ENCODE peak calls at places on chromosomes 5 and 9, in six cellular contexts. K is K562, R is GM12878, P is H1, Y is HepG2, B is GM12891. L is an unnamed sample.

GRCh38 chr9:131546336-131547084 is 1.2 kb downstream of the PRRT1B start:
- DNase-seq in K (no peak), B (no peak), P (peak; percentile 70), R (no peak), Y (peak; percentile 68), L (no peak)

GRCh38 chr9:124818431-124819281 is 34.6 kb upstream of the WDR38 start:
- DNase-seq in K (peak; percentile 44), Y (peak; percentile 90), P (no peak), R (no peak), B (no peak), L (peak; percentile 43)

GRCh38 chr5:140840978-140841962 is at the start of gene PCDHA8:
- DNase-seq in Y (peak; percentile 48), R (no peak), K (peak; percentile 10), B (no peak), P (peak; percentile 84), L (no peak)

GRCh38 chr9:127966416-127967150 is 14.2 kb downstream of the EEIG1 start:
- DNase-seq in Y (no peak), R (no peak), K (no peak), P (no peak), B (no peak), L (no peak)

GRCh38 chr5:53418844-53419243 is 61.6 kb upstream of the FST start:
- DNase-seq in P (no peak), B (no peak), R (no peak), K (no peak), Y (no peak), L (no peak)

GRCh38 chr5:150778517-150779396 is at the start of gene SMIM3:
- DNase-seq in R (no peak), Y (peak; percentile 47), K (peak; percentile 82), P (peak; percentile 86), B (no peak), L (no peak)

GRCh38 chr5:157172408-157172807 is 6.3 kb upstream of the GARIN3 start:
- DNase-seq in B (peak; percentile 35), Y (no peak), P (no peak), R (peak; percentile 98), K (no peak), L (peak; percentile 45)

GRCh38 chr9:120438111-120438510 is 141.9 kb downstream of the CDK5RAP2 start:
- DNase-seq in Y (no peak), P (no peak), B (no peak), R (no peak), K (no peak), L (no peak)

GRCh38 chr5:135979510-135979909 is 24.7 kb upstream of the LECT2 start:
- DNase-seq in Y (no peak), P (no peak), R (no peak), K (no peak), B (no peak), L (no peak)

GRCh38 chr5:155200608-155201007 is 187.1 kb downstream of the KIF4B start:
- DNase-seq in K (no peak), Y (no peak), R (no peak), B (no peak), P (no peak), L (no peak)

GRCh38 chr5:173383711-173384110 is 55.5 kb upstream of the STC2 start:
- DNase-seq in B (no peak), K (no peak), R (no peak), P (no peak), Y (no peak), L (no peak)

GRCh38 chr5:141503699-141504098 is 14.8 kb downstream of the PCDHGC5 start:
- DNase-seq in Y (no peak), B (no peak), R (no peak), K (no peak), P (no peak), L (no peak)

GRCh38 chr9:38311382-38312270 is 80.9 kb upstream of the ALDH1B1 start:
- DNase-seq in K (no peak), B (no peak), P (peak; percentile 47), R (no peak), Y (peak; percentile 43), L (no peak)

GRCh38 chr9:21730899-21731298 is 71.5 kb upstream of the MTAP start:
- DNase-seq in B (no peak), P (no peak), R (no peak), K (no peak), Y (no peak), L (no peak)

GRCh38 chr9:10062629-10063395 is 550.0 kb downstream of the PTPRD start:
- DNase-seq in B (no peak), P (no peak), R (no peak), K (no peak), Y (no peak), L (no peak)

GRCh38 chr9:133919253-133920115 is 72.6 kb downstream of the VAV2 start:
- DNase-seq in Y (no peak), K (no peak), R (no peak), P (no peak), B (no peak), L (no peak)

GRCh38 chr5:40378431-40379175 is 301.1 kb upstream of the PTGER4 start:
- DNase-seq in Y (no peak), K (no peak), P (no peak), R (peak; percentile 62), B (no peak), L (no peak)

DNA sequence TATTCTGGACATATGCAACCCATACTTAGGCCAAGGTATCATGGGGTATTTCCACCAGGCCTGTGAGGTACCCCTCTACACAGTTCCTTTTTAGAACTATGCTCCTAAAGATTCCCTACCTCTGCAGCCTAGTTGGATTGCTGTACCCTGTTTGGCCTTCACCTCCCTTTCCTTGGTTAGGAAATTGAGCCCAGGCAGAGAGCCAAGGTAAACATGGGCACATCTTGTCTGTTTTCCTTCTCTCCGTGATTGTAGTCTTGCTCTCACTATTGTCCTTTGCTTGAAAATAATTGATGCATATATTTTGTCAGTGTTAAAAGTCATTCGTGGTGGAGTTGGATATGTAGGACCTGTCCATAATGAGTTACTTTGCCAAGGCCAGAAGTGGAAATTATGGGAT is 26.7 kb downstream of the BDP1 start:
- DNase-seq in P (no peak), B (no peak), R (no peak), Y (peak; percentile 59), K (no peak), L (no peak)
- TF ChIP-seq TAF1 in P (no peak), B (no peak), R (no peak), Y (no peak), K (no peak), L (no peak)

DNA sequence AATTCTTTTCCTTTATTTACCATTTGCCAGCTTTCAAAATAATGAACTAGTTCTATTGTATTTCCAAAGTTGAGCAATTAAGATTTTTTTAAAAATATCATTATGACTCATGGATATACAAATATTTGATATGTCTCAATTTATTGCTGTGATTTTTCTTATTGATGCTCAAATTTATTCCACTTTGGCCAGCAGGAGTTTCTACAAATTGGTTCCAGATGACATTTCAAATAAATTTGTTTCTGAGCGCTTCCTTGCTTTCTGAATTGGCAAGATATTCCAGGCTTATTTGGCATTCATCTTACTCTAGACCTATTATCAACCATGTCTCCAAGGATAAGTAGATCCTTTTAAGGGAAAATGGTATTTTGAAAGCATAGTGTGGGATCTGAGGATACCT is 58.5 kb upstream of the TJP2 start:
- DNase-seq in P (no peak), B (no peak), Y (no peak), R (no peak), K (no peak), L (no peak)
- TF ChIP-seq POLR2AphosphoS5 in P (no peak), B (no peak), Y (no peak), R (no peak), K (no peak), L (no peak)

DNA sequence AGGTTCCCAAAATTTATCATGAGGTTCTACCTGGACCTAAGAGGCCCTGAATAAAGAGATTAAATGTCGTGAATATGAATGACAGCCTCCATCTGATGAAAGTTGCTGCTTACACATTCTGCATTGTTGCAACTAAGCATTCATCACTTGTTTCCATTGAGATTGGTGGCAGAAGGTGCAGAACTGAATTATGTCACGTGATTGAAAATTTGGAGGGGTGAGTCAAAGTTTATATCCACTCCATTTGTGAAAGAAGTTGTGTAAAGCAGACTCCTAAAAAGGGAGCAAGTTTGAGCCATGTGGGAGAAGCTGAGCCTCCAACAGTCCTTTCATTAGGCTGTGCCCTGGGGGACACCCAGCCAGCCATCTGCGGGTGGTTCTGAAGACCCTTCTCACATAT is 4.9 kb upstream of the PTCH1 start:
- DNase-seq in P (no peak), R (no peak), B (no peak), K (no peak), Y (no peak), L (no peak)
- TF ChIP-seq POLR2A in P (no peak), R (no peak), B (no peak), K (no peak), Y (no peak), L (no peak)

DNA sequence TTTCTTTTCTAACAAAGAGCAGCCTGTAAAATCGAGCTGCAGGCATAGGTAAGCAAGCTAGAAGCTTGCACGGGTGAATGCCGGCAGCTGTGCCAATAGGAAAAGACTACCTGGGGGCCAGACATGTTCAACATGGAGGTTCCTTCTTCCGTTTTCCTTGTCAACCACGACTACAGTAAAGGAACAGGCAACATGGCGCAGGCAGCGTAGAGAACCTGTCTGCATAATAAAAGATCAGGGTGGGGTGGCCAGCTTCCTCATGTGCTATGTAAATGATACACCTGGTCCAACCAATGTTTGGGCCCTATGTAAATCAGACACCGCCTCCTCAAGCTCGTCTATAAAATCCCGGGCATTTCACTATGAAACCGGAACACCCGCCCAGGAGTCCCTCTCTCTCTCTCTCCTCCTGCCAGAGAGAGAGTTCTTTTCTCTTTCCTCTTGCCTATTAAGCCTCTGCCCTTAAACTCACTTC is 103.8 kb upstream of the LIFR start:
- DNase-seq in Y (peak; percentile 6), B (no peak), P (no peak), R (no peak), K (peak; percentile 38), L (no peak)
- TF ChIP-seq TAF1 in Y (no peak), B (no peak), P (peak; percentile 51), R (no peak), K (peak; percentile 36), L (no peak)

DNA sequence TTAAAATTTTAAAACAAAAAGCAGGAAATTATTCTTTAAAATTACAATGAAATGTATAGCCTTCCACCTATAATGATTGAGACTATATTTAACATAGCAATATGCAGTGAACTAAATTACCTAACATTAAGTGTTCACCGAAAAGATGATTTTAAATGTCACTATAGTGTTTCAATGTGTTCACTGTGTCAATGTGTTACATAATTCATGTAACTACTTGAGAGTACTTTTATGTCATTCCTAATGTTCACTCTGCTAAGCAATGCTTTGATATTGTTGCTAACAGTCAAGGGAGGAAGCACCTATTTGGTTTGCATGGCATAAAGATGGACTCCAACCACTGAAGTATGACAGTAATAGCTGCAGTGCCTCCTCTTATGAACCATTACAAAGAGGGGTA is 629.8 kb upstream of the C9orf72 start:
- DNase-seq in P (no peak), R (no peak), B (no peak), K (no peak), Y (no peak), L (no peak)
- TF ChIP-seq POLR2AphosphoS5 in P (no peak), R (no peak), B (no peak), K (no peak), Y (no peak), L (no peak)

DNA sequence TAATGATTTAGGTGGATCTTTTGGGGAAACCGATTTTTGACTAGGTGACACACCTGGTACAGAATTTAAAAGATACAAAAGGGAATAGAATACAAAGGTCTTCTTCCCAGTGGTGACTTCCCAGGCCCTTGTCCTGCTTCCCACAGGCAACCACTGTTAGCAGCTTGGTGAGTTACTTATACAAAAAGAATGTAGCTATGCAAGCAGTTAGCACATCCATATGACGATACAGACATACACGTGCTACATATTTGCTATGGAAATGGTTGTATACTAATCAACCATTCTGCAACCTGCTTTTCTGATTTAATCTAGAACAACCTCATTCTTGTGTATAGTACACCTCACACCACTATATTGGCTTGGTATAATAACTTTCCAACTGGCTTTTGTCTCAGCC is 51.0 kb downstream of the OTULIN start:
- DNase-seq in Y (no peak), R (no peak), K (no peak), P (no peak), B (no peak), L (no peak)
- TF ChIP-seq POLR2A in Y (no peak), R (no peak), K (no peak), P (no peak), B (no peak), L (no peak)